ENCODE peak calls at places on chromosomes 11 and 22, in ten cellular contexts. W is naive thymus-derived CD8-positive, alpha-beta T cell; A is NCI-H1105; M is mammary epithelial cell; N is naive B cell; C is A172; L is testis; U is stimulated activated CD8-positive, alpha-beta memory T cell treated with anti-CD3 and anti-CD28 coated beads, Interleukin-15, amount 100 ng/mL, for 4 hours; D is MM.1S; J is left lobe of liver. P is an unnamed sample.

GRCh38 chr11:70747889-70748288 is 349.6 kb downstream of the CTTN start:
- DNase-seq in W (no peak), A (no peak), M (no peak), N (no peak), C (no peak), L (no peak), U (no peak), D (no peak), J (no peak), P (no peak)

GRCh38 chr11:27280131-27280530 is 82.9 kb downstream of the CCDC34 start:
- DNase-seq in W (no peak), A (no peak), M (no peak), N (no peak), C (no peak), L (no peak), U (no peak), D (no peak), J (no peak), P (no peak)

GRCh38 chr11:2793781-2794418 is 91.7 kb downstream of the CDKN1C start:
- DNase-seq in W (peak; percentile 52), A (no peak), M (no peak), N (no peak), C (no peak), L (no peak), U (no peak), D (no peak), J (no peak), P (no peak)

GRCh38 chr11:12189543-12190235 is 79.3 kb downstream of the MICAL2 start:
- DNase-seq in W (no peak), A (peak; percentile 87), M (peak; percentile 97), N (no peak), C (no peak), L (no peak), U (no peak), D (no peak), J (no peak), P (peak; percentile 72)

GRCh38 chr11:67999201-67999629 is 4.7 kb downstream of the UNC93B1 start:
- DNase-seq in W (no peak), A (no peak), M (no peak), N (no peak), C (no peak), L (no peak), U (no peak), D (no peak), J (no peak), P (no peak)

GRCh38 chr11:88308576-88308975 is 29.0 kb downstream of the CTSC start:
- DNase-seq in W (no peak), A (no peak), M (no peak), N (no peak), C (no peak), L (no peak), U (no peak), D (no peak), J (no peak), P (no peak)

GRCh38 chr22:45602824-45603301 is 68.8 kb upstream of the ATXN10 start:
- DNase-seq in W (no peak), A (no peak), M (no peak), N (no peak), C (peak; percentile 64), L (peak; percentile 80), U (no peak), D (peak; percentile 78), J (no peak), P (peak; percentile 59)

GRCh38 chr11:69295995-69296889 is 2.3 kb downstream of the MYEOV start:
- DNase-seq in W (no peak), A (no peak), M (peak; percentile 44), N (peak; percentile 60), C (no peak), L (no peak), U (no peak), D (peak; percentile 11), J (peak; percentile 79), P (no peak)

GRCh38 chr11:44787070-44787469 is 60.3 kb downstream of the TSPAN18 start:
- DNase-seq in W (no peak), A (no peak), M (no peak), N (no peak), C (no peak), L (no peak), U (no peak), D (no peak), J (no peak), P (no peak)

GRCh38 chr11:122791836-122792235 is 46.5 kb upstream of the CRTAM start:
- DNase-seq in W (no peak), A (no peak), M (no peak), N (no peak), C (peak; percentile 54), L (peak; percentile 33), U (no peak), D (no peak), J (no peak), P (no peak)

GRCh38 chr11:3215346-3216026 is 3.1 kb downstream of the MRGPRG start:
- DNase-seq in W (peak; percentile 46), A (no peak), M (no peak), N (no peak), C (no peak), L (no peak), U (no peak), D (no peak), J (no peak), P (no peak)

GRCh38 chr11:2599561-2600189 is 100.1 kb downstream of the KCNQ1OT1 start:
- DNase-seq in W (no peak), A (no peak), M (no peak), N (no peak), C (no peak), L (no peak), U (no peak), D (no peak), J (no peak), P (no peak)

GRCh38 chr22:27090595-27090994 is 433.2 kb downstream of the MIAT start:
- DNase-seq in W (no peak), A (no peak), M (no peak), N (no peak), C (no peak), L (no peak), U (no peak), D (no peak), J (no peak), P (peak; percentile 70)

GRCh38 chr11:44229664-44230063 is 80.3 kb downstream of the ALX4 start:
- DNase-seq in W (no peak), A (no peak), M (no peak), N (no peak), C (no peak), L (no peak), U (no peak), D (no peak), J (no peak), P (no peak)

GRCh38 chr11:8593935-8594909 is at the start of gene STK33:
- DNase-seq in W (no peak), A (peak; percentile 87), M (no peak), N (peak; percentile 47), C (peak; percentile 28), L (peak; percentile 87), U (no peak), D (peak; percentile 91), J (no peak), P (peak; percentile 77)

GRCh38 chr11:41459602-41460405 is at the start of gene LRRC4C:
- DNase-seq in W (no peak), A (peak; percentile 55), M (no peak), N (no peak), C (no peak), L (no peak), U (no peak), D (no peak), J (no peak), P (no peak)

GRCh38 chr11:129314381-129314780 is 61.3 kb upstream of the BARX2 start:
- DNase-seq in W (no peak), A (no peak), M (no peak), N (no peak), C (no peak), L (no peak), U (no peak), D (no peak), J (no peak), P (no peak)

GRCh38 chr11:117020287-117020686 is 77.9 kb downstream of the SIK3 start:
- DNase-seq in W (no peak), A (no peak), M (no peak), N (peak; percentile 66), C (no peak), L (no peak), U (no peak), D (no peak), J (no peak), P (no peak)

GRCh38 chr11:29227816-29228215 is 789.0 kb downstream of the KCNA4 start:
- DNase-seq in W (no peak), A (no peak), M (no peak), N (no peak), C (no peak), L (no peak), U (no peak), D (no peak), J (no peak), P (no peak)

GRCh38 chr11:18802381-18803257 is 11.0 kb upstream of the PTPN5 start:
- DNase-seq in W (no peak), A (peak; percentile 71), M (peak; percentile 40), N (no peak), C (peak; percentile 60), L (peak; percentile 86), U (no peak), D (peak; percentile 66), J (no peak), P (peak; percentile 61)

GRCh38 chr22:36384766-36385400 is 2.9 kb downstream of the MYH9 start:
- DNase-seq in W (peak; percentile 82), A (no peak), M (no peak), N (peak; percentile 63), C (no peak), L (no peak), U (no peak), D (peak; percentile 59), J (no peak), P (no peak)

GRCh38 chr11:92070026-92070889 is 154.4 kb upstream of the FAT3 start:
- DNase-seq in W (no peak), A (no peak), M (peak; percentile 1), N (no peak), C (no peak), L (no peak), U (no peak), D (no peak), J (no peak), P (no peak)

GRCh38 chr22:24046024-24046423 is 34.9 kb downstream of the CABIN1 start:
- DNase-seq in W (no peak), A (no peak), M (no peak), N (no peak), C (no peak), L (no peak), U (no peak), D (no peak), J (peak; percentile 16), P (no peak)

GRCh38 chr11:119668685-119669084 is 60.3 kb downstream of the NECTIN1 start:
- DNase-seq in W (no peak), A (no peak), M (no peak), N (no peak), C (no peak), L (no peak), U (no peak), D (no peak), J (no peak), P (no peak)